ENCODE peak calls at places on chromosomes 7 and 10, in five cellular contexts. E is fibroblast of lung, S is mammary epithelial cell, B is endothelial cell of umbilical vein, J is HCT116. D is an unnamed sample.

GRCh38 chr7:464712-465461 is 54.8 kb downstream of the PDGFA start:
- DNase-seq in E (peak), S (no peak), B (peak), J (no peak), D (peak)

GRCh38 chr7:141208539-141208938 is 134.7 kb downstream of the TMEM178B start:
- DNase-seq in E (no peak), S (peak), B (no peak), J (no peak), D (no peak)

GRCh38 chr7:6831018-6831725 is 5.1 kb upstream of the CCZ1B start:
- DNase-seq in E (no peak), S (no peak), B (no peak), J (no peak), D (no peak)

GRCh38 chr7:55489552-55489951 is 82.8 kb downstream of the VOPP1 start:
- DNase-seq in E (no peak), S (no peak), B (no peak), J (no peak), D (no peak)

GRCh38 chr7:83695126-83695960 is 46.4 kb upstream of the SEMA3E start:
- DNase-seq in E (no peak), S (no peak), B (no peak), J (no peak), D (no peak)

GRCh38 chr10:117264776-117265175 is 23.9 kb downstream of the SLC18A2 start:
- DNase-seq in E (no peak), S (no peak), B (no peak), J (no peak), D (no peak)

GRCh38 chr7:108308276-108308675 is 148.0 kb downstream of the NRCAM start:
- DNase-seq in E (peak), S (peak), B (no peak), J (no peak), D (peak)

GRCh38 chr10:74542077-74542476 is 284.3 kb upstream of the KAT6B start:
- DNase-seq in E (peak), S (peak), B (peak), J (no peak), D (peak)

GRCh38 chr7:2109936-2110585 is 122.7 kb downstream of the MAD1L1 start:
- DNase-seq in E (peak), S (peak), B (peak), J (peak), D (peak)

GRCh38 chr10:3811331-3811870 is 26.4 kb upstream of the KLF6 start:
- DNase-seq in E (peak), S (peak), B (peak), J (no peak), D (peak)

GRCh38 chr7:140635345-140635744 is 5.3 kb downstream of the DENND2A start:
- DNase-seq in E (no peak), S (no peak), B (no peak), J (no peak), D (no peak)

GRCh38 chr10:116001266-116001857 is 271.6 kb downstream of the GFRA1 start:
- DNase-seq in E (no peak), S (no peak), B (no peak), J (no peak), D (no peak)

GRCh38 chr10:13310518-13311176 is 10.8 kb upstream of the PHYH start:
- DNase-seq in E (no peak), S (no peak), B (no peak), J (no peak), D (no peak)

GRCh38 chr7:149795126-149795525 is 21.7 kb upstream of the ZNF467 start:
- DNase-seq in E (no peak), S (no peak), B (no peak), J (no peak), D (no peak)

GRCh38 chr10:75035975-75036708 is 75.3 kb upstream of the SAMD8 start:
- DNase-seq in E (peak), S (peak), B (no peak), J (no peak), D (peak)

GRCh38 chr10:60041489-60042133 is 135.3 kb upstream of the CCDC6 start:
- DNase-seq in E (no peak), S (no peak), B (no peak), J (no peak), D (no peak)

DNA sequence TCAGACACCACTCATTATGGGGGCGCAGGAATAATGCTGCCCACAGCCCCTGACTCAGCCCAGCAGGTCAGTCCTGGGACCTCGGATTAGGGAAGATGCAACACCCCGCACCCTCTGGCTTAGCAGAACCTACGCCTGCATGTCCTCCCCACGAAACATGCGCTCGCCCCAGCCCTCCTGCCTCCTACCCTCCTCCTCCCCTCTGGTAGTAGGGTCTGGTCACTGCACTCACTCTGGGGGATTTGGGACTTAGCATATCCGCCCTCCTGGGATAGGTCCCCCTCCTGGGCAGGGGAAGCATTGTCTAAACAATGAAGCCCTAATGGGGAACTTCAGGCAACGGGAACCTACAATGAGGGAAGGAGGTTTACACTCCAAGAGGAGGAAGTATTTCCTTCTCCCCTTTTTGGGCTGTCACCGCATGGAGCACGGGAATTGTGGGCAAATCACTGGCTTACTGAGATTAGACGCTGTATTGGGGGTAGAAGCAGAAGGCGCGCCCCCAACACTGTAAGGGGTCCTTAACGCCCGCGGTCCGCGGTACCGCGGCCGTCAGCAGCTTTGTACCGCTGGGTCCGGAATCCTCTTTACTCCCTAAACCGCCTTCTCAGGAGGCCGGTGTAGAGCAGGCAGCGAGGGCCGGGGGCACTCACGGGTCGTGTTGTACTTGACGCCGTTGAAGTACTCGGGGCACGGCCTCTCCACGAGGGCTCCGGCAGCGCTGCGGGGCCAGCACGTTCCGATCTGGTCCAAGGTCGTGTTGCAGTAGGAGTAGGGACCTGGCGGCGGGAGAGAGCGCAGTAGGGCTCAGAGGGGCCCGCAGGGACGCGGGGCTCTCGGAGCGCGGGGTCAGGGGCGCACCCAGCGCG is 760 bp downstream of the CRHR2 start:
- DNase-seq in E (no peak), S (no peak), B (no peak), J (no peak), D (peak)
- TF ChIP-seq EZH2 in E (peak), S (peak), B (no peak), J (no peak), D (peak)

GRCh38 chr7:22958742-22959141 is 55.2 kb downstream of the HYCC1 start:
- DNase-seq in E (no peak), S (no peak), B (no peak), J (no peak), D (no peak)

DNA sequence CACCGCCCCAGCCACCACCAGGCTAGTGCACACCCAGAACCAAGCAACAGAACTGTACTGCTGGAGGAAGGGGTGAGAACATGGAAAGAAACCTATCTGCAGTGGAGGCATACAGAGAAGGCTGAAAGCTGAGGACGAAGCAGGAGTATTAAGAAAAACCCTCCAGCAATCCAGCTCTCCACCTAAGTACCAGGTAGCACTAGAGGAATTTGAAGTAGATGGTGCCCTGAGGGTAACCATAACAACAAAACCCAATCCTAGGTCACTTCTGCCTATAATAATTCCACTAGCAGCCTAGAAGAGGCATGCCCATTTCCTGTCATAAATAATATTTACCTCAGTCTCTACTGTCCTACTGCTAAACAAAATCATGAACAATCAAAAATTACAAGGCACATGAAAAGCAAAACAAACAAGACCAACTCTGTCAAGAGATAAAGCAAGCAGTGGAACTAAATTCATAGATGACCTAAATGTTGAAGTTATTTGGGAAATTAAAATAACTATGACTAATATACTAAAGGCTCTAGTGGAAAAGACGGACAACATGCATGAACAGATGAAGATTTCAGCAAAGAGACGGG is 51.1 kb downstream of the HYCC1 start:
- DNase-seq in E (no peak), S (no peak), B (no peak), J (no peak), D (no peak)
- TF ChIP-seq EZH2 in E (no peak), S (no peak), B (no peak), J (no peak), D (no peak)

DNA sequence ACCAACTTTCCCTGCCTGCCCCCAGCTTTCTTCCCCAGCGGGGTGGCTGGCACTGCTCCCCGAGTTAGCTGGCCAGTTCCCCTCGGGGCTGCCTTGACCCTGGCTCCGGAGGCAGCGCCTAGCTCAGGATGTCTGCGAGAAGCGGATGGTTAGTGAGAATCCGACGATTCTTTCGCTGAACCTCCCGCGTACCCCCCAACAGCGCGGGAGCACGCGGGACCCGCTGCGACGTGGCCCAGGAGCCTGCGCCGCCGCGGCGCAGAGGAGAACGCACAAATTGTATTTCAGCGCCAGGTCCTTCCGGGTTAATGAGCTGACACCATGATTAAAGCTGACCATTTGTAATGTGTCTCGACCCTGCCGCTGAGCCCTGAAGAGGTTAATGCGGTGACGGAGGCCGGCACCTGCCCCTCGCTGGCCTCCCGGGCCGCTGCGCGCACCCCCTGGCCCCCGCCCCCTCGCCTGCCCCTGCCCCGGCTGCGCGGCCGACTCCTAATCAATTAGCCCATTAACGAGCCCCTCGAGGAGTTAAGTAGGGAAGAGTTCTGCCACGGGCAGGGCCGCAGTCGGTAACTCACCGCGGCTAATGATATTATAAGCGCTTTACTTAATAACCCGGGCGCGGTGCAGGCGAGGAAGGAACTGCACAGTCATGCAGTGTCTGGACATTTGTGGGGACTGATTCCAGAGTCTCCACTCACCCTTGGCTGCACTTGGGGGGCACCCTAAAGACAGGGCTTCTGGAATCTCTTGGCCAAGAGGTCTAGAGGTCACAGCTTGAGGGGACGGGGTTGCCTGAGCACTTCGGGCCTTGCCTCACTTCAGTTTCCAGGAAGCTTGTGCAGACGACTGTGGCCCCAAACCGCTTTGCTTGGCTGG is 1.7 kb upstream of the HMX2 start:
- DNase-seq in E (no peak), S (no peak), B (no peak), J (no peak), D (peak)
- TF ChIP-seq EZH2 in E (peak), S (peak), B (peak), J (no peak), D (no peak)

DNA sequence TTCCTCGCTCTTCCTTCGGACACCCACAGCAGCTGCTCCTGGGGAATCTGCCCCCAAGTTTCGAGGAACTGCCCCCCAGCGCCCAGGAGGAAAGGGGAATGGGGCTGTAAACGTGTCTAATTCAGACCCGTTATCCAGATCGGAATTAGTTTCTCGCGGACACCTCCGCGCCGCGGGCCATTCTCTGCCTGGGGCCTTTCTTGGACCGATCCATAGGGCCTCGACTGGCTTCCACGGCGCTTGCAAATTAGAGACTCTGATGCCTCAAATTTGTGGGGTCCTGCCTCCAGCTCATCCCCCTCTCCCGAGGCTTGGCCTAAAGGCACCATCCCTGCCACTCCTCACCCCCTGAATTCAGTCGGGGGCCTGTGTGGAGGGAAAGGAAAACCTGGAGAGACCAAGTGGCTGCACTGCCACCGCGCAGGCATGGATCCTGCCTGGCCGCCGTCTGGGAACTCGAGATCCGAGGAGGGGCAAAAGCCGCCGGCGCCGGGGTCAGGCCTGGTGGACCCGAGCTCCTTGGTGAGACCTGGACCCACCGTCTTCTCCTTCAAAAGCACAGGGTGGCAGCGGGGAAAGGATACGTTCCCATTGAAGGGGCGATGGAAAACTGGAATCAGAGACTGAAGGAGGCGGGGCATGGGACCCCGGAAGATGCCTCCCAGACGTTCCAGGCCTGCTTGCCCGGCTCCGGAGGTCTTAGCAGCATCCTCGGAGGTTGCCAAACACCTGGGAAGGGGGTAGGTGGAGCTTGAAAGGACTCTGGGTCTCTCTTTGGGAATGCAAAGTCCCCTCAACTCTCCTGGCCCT is 13.7 kb downstream of the LBX1 start:
- DNase-seq in E (no peak), S (no peak), B (no peak), J (no peak), D (no peak)
- TF ChIP-seq EZH2 in E (peak), S (peak), B (peak), J (no peak), D (no peak)

GRCh38 chr10:101133489-101134298 is 2.6 kb downstream of the TLX1 start:
- DNase-seq in E (no peak), S (no peak), B (no peak), J (no peak), D (no peak)
- TF ChIP-seq EZH2 in E (peak), S (no peak), B (no peak), J (no peak), D (no peak)

GRCh38 chr10:91163709-91164474 is 56.6 kb upstream of the PCGF5 start:
- DNase-seq in E (peak), S (peak), B (peak), J (peak), D (peak)
- TF ChIP-seq EZH2 in E (no peak), S (no peak), B (no peak), J (no peak), D (no peak)

GRCh38 chr7:155811895-155812761 is at the start of gene SHH:
- DNase-seq in E (peak), S (no peak), B (peak), J (no peak), D (peak)

GRCh38 chr7:155811560-155811894 is 736 bp downstream of the SHH start:
- DNase-seq in E (no peak), S (no peak), B (no peak), J (no peak), D (no peak)

GRCh38 chr7:155809332-155809946 is 2.8 kb downstream of the SHH start:
- DNase-seq in E (no peak), S (no peak), B (no peak), J (no peak), D (no peak)

GRCh38 chr7:155809947-155810606 is 2.2 kb downstream of the SHH start:
- DNase-seq in E (no peak), S (no peak), B (no peak), J (no peak), D (no peak)

DNA sequence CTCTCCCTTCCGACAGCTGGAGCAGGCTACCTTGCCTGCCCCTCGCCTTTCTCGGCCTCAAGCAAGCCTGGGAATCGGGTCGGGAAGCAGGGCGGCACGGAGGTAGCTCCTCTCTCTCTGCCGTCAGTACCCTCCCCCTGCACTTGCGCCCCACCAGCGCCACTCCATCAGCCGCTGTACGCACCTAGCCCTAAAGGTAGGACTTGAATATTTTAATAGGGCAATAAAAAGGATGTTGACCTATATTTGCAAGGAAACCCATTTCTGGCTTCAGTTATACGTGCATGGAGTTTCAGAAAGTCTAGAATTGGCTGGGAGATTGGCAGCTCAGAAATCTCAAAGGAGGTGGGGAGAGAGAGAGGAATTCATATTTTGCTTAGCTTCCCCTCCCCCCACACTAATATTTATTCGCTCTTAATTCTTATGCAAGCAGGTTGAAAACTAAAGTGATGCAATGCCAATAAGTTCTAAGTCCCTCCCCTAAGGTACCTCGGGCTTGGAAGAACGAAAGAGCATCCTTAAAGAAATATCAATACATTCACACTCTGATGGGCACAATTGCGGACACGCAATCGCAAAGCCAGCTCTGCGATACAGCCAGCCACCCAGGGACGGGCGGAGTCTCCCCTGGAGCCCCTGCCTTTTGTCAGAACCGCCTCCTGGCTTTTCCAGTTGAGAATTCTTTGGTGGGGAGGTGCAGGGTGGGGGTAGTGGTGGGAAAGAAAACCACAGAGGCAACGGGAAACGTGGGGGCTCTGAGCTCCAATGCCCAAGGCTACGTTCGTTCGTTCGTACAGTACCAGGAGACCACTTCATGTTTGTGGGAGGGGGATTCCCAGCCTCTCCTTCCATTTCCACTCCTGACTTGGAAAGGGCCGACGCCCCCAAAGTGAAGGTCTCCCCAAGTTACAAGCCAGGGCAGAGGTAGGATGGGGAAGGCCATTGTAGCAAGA is 1.4 kb downstream of the SHH start:
- DNase-seq in E (no peak), S (no peak), B (no peak), J (no peak), D (no peak)
- TF ChIP-seq EZH2 in E (peak), S (peak), B (peak), J (no peak), D (no peak)

DNA sequence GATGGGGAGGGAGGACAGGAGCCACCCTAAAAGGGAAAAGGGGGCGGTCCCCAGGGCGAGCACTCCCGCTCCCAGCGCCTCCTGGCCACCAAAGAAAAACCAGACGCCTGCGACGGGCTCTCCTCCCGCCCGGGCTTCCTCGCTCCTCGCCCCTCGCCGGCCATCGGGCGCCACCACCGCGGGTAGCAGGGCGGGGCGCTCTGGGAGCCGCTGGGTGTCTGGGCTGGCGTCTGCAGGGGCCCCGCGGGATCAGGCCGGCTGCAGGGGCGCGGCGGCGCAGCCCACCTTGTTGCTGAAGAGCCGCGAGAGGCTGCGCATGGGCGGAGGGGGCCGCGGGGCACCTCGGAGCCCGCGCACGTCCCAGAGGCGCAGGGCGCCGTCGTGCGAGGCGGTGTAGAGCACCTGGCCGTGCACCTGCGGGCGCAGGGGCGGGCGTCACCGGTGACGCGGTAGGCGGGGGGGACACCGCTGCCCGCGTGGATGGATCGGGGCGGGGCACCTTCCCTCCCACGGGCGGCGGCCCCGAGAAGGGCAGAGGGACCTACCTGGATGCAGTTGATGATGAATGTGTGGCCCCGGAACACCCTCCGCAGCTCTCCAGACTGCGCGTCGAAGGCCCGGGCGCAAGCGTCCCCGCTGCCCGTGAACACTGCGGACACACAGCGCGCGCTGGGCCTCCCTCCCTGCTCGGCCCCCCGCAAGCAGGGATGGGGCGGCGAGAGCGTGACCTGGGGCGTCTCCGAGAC is 28.3 kb downstream of the WDR86 start:
- DNase-seq in E (no peak), S (no peak), B (no peak), J (no peak), D (peak)
- TF ChIP-seq EZH2 in E (peak), S (no peak), B (peak), J (no peak), D (no peak)

GRCh38 chr7:77479536-77480088 is 57.5 kb upstream of the PTPN12 start:
- DNase-seq in E (no peak), S (peak), B (no peak), J (no peak), D (peak)

GRCh38 chr7:77481615-77482014 is 55.5 kb upstream of the PTPN12 start:
- DNase-seq in E (no peak), S (no peak), B (no peak), J (no peak), D (no peak)

GRCh38 chr7:77482015-77482414 is 55.1 kb upstream of the PTPN12 start:
- DNase-seq in E (no peak), S (peak), B (no peak), J (no peak), D (peak)

GRCh38 chr7:77484785-77485184 is 52.3 kb upstream of the PTPN12 start:
- DNase-seq in E (no peak), S (no peak), B (no peak), J (no peak), D (no peak)
- TF ChIP-seq EZH2 in E (no peak), S (no peak), B (no peak), J (no peak), D (no peak)

D was measured in GM23248.